ENCODE peak calls at places on chromosomes 4 and X, in six cellular contexts. One of them, this sample, is unnamed.

GRCh38 chr4:119105605-119106004 is 30.0 kb upstream of the MYOZ2 start:
- DNase-seq in uterus: no peak
- DNase-seq in ascending aorta: no peak
- DNase-seq in upper lobe of right lung: no peak
- DNase-seq in right cardiac atrium: no peak
- DNase-seq in Karpas-422: no peak
- DNase-seq in this sample: no peak

GRCh38 chrX:77788050-77788449 is 2.0 kb upstream of the ATRX start:
- DNase-seq in uterus: no peak
- DNase-seq in ascending aorta: no peak
- DNase-seq in upper lobe of right lung: no peak
- DNase-seq in right cardiac atrium: no peak
- DNase-seq in Karpas-422: no peak
- DNase-seq in this sample: no peak

GRCh38 chrX:85309717-85310116 is 65.9 kb downstream of the ZNF711 start:
- DNase-seq in uterus: no peak
- DNase-seq in ascending aorta: no peak
- DNase-seq in upper lobe of right lung: no peak
- DNase-seq in right cardiac atrium: no peak
- DNase-seq in Karpas-422: peak; percentile 53
- DNase-seq in this sample: no peak

GRCh38 chrX:103404225-103405008 is 28.1 kb downstream of the BEX3 start:
- DNase-seq in uterus: peak; percentile 56
- DNase-seq in ascending aorta: peak; percentile 87
- DNase-seq in upper lobe of right lung: peak; percentile 69
- DNase-seq in right cardiac atrium: peak; percentile 74
- DNase-seq in Karpas-422: peak; percentile 92
- DNase-seq in this sample: peak; percentile 64

GRCh38 chrX:130916636-130917422 is 13.8 kb upstream of the ENOX2 start:
- DNase-seq in uterus: peak; percentile 33
- DNase-seq in ascending aorta: no peak
- DNase-seq in upper lobe of right lung: no peak
- DNase-seq in right cardiac atrium: no peak
- DNase-seq in Karpas-422: peak; percentile 77
- DNase-seq in this sample: no peak

GRCh38 chr4:159158989-159159388 is 56.1 kb downstream of the RAPGEF2 start:
- DNase-seq in uterus: no peak
- DNase-seq in ascending aorta: no peak
- DNase-seq in upper lobe of right lung: no peak
- DNase-seq in right cardiac atrium: no peak
- DNase-seq in Karpas-422: no peak
- DNase-seq in this sample: no peak

GRCh38 chr4:139035650-139036049 is 20.1 kb downstream of the NOCT start:
- DNase-seq in uterus: no peak
- DNase-seq in ascending aorta: no peak
- DNase-seq in upper lobe of right lung: no peak
- DNase-seq in right cardiac atrium: no peak
- DNase-seq in Karpas-422: no peak
- DNase-seq in this sample: no peak

GRCh38 chrX:2252331-2253065 is 248.3 kb downstream of the DHRSX start:
- DNase-seq in uterus: no peak
- DNase-seq in ascending aorta: no peak
- DNase-seq in upper lobe of right lung: no peak
- DNase-seq in right cardiac atrium: no peak
- DNase-seq in Karpas-422: no peak
- DNase-seq in this sample: no peak

GRCh38 chr4:36273276-36273675 is 8.1 kb upstream of the DTHD1 start:
- DNase-seq in uterus: no peak
- DNase-seq in ascending aorta: no peak
- DNase-seq in upper lobe of right lung: no peak
- DNase-seq in right cardiac atrium: no peak
- DNase-seq in Karpas-422: no peak
- DNase-seq in this sample: no peak

GRCh38 chr4:89469930-89470375 is 162.4 kb upstream of the GPRIN3 start:
- DNase-seq in uterus: no peak
- DNase-seq in ascending aorta: no peak
- DNase-seq in upper lobe of right lung: no peak
- DNase-seq in right cardiac atrium: no peak
- DNase-seq in Karpas-422: no peak
- DNase-seq in this sample: no peak

GRCh38 chr4:151896880-151897279 is 136.1 kb upstream of the GATB start:
- DNase-seq in uterus: no peak
- DNase-seq in ascending aorta: no peak
- DNase-seq in upper lobe of right lung: no peak
- DNase-seq in right cardiac atrium: no peak
- DNase-seq in Karpas-422: no peak
- DNase-seq in this sample: no peak

GRCh38 chr4:86626066-86626465 is 32.0 kb downstream of the PTPN13 start:
- DNase-seq in uterus: no peak
- DNase-seq in ascending aorta: no peak
- DNase-seq in upper lobe of right lung: no peak
- DNase-seq in right cardiac atrium: no peak
- DNase-seq in Karpas-422: no peak
- DNase-seq in this sample: no peak

GRCh38 chrX:41616935-41617334 is 71.8 kb upstream of the GPR34 start:
- DNase-seq in uterus: no peak
- DNase-seq in ascending aorta: no peak
- DNase-seq in upper lobe of right lung: no peak
- DNase-seq in right cardiac atrium: no peak
- DNase-seq in Karpas-422: no peak
- DNase-seq in this sample: no peak

GRCh38 chr4:158530898-158531297 is 9.2 kb downstream of the RXFP1 start:
- DNase-seq in uterus: no peak
- DNase-seq in ascending aorta: no peak
- DNase-seq in upper lobe of right lung: no peak
- DNase-seq in right cardiac atrium: no peak
- DNase-seq in Karpas-422: no peak
- DNase-seq in this sample: no peak

GRCh38 chr4:186787536-186787935 is 63.9 kb upstream of the FAT1 start:
- DNase-seq in uterus: no peak
- DNase-seq in ascending aorta: no peak
- DNase-seq in upper lobe of right lung: no peak
- DNase-seq in right cardiac atrium: no peak
- DNase-seq in Karpas-422: no peak
- DNase-seq in this sample: no peak

GRCh38 chr4:80619070-80619674 is 283.6 kb downstream of the CFAP299 start:
- DNase-seq in uterus: no peak
- DNase-seq in ascending aorta: no peak
- DNase-seq in upper lobe of right lung: no peak
- DNase-seq in right cardiac atrium: no peak
- DNase-seq in Karpas-422: peak; percentile 40
- DNase-seq in this sample: no peak

GRCh38 chr4:87525636-87526035 is 3.5 kb downstream of the SPARCL1 start:
- DNase-seq in uterus: peak; percentile 71
- DNase-seq in ascending aorta: no peak
- DNase-seq in upper lobe of right lung: no peak
- DNase-seq in right cardiac atrium: no peak
- DNase-seq in Karpas-422: no peak
- DNase-seq in this sample: no peak

GRCh38 chr4:26307027-26307426 is 13.8 kb upstream of the RBPJ start:
- DNase-seq in uterus: no peak
- DNase-seq in ascending aorta: no peak
- DNase-seq in upper lobe of right lung: no peak
- DNase-seq in right cardiac atrium: no peak
- DNase-seq in Karpas-422: no peak
- DNase-seq in this sample: no peak

GRCh38 chr4:77072195-77072753 is 3.5 kb downstream of the CCNI start:
- DNase-seq in uterus: no peak
- DNase-seq in ascending aorta: no peak
- DNase-seq in upper lobe of right lung: no peak
- DNase-seq in right cardiac atrium: no peak
- DNase-seq in Karpas-422: no peak
- DNase-seq in this sample: no peak

GRCh38 chr4:126825083-126825482 is 807.7 kb upstream of the INTU start:
- DNase-seq in uterus: no peak
- DNase-seq in ascending aorta: no peak
- DNase-seq in upper lobe of right lung: no peak
- DNase-seq in right cardiac atrium: no peak
- DNase-seq in Karpas-422: no peak
- DNase-seq in this sample: no peak

GRCh38 chr4:151418385-151418784 is 9.4 kb downstream of the FHIP1A start:
- DNase-seq in uterus: no peak
- DNase-seq in ascending aorta: no peak
- DNase-seq in upper lobe of right lung: no peak
- DNase-seq in right cardiac atrium: no peak
- DNase-seq in Karpas-422: no peak
- DNase-seq in this sample: no peak

GRCh38 chr4:153393397-153393796 is 48.9 kb downstream of the MND1 start:
- DNase-seq in uterus: no peak
- DNase-seq in ascending aorta: peak; percentile 74
- DNase-seq in upper lobe of right lung: peak; percentile 76
- DNase-seq in right cardiac atrium: peak; percentile 53
- DNase-seq in Karpas-422: no peak
- DNase-seq in this sample: peak; percentile 72

GRCh38 chrX:9749141-9749540 is 16.5 kb downstream of the GPR143 start:
- DNase-seq in uterus: no peak
- DNase-seq in ascending aorta: no peak
- DNase-seq in upper lobe of right lung: no peak
- DNase-seq in right cardiac atrium: no peak
- DNase-seq in Karpas-422: peak; percentile 62
- DNase-seq in this sample: no peak

GRCh38 chr4:52850406-52851119 is 11.6 kb upstream of the RASL11B start:
- DNase-seq in uterus: no peak
- DNase-seq in ascending aorta: no peak
- DNase-seq in upper lobe of right lung: no peak
- DNase-seq in right cardiac atrium: no peak
- DNase-seq in Karpas-422: no peak
- DNase-seq in this sample: no peak

GRCh38 chr4:52848255-52848654 is 13.9 kb upstream of the RASL11B start:
- DNase-seq in uterus: no peak
- DNase-seq in ascending aorta: no peak
- DNase-seq in upper lobe of right lung: no peak
- DNase-seq in right cardiac atrium: no peak
- DNase-seq in Karpas-422: no peak
- DNase-seq in this sample: no peak

GRCh38 chr4:52852696-52853095 is 9.4 kb upstream of the RASL11B start:
- DNase-seq in uterus: no peak
- DNase-seq in ascending aorta: no peak
- DNase-seq in upper lobe of right lung: no peak
- DNase-seq in right cardiac atrium: no peak
- DNase-seq in Karpas-422: no peak
- DNase-seq in this sample: no peak

GRCh38 chr4:52853351-52853750 is 8.8 kb upstream of the RASL11B start:
- DNase-seq in uterus: no peak
- DNase-seq in ascending aorta: no peak
- DNase-seq in upper lobe of right lung: no peak
- DNase-seq in right cardiac atrium: no peak
- DNase-seq in Karpas-422: no peak
- DNase-seq in this sample: no peak

DNA sequence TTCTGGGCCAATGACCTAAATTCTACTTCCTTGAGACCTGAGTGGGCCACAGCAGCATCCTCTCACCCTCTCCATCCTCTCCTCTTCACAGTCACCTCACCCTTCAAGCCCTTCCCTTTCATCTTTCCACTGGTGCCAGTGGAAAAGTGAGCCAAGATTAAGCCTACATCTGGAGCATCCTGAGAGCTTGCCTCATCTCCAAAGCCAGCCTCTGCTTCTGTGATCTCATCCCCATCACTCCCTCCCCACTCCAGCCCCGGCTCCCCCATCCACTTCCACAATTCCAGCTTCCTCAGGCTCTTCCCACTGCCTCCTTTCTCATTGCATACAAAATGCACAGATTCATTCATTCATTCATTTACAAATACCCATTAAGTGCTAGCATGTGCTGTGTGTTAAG is 10.1 kb upstream of the RASL11B start:
- DNase-seq in uterus: no peak
- DNase-seq in ascending aorta: no peak
- DNase-seq in upper lobe of right lung: no peak
- DNase-seq in right cardiac atrium: no peak
- DNase-seq in Karpas-422: no peak
- DNase-seq in this sample: no peak
- H3K27ac ChIP-seq in uterus: no peak overlapping the region
- H3K27ac ChIP-seq in ascending aorta: no peak overlapping the region
- H3K27ac ChIP-seq in upper lobe of right lung: no peak overlapping the region
- H3K27ac ChIP-seq in right cardiac atrium: no peak overlapping the region
- H3K27ac ChIP-seq in Karpas-422: no peak overlapping the region
- H3K27ac ChIP-seq in this sample: no peak overlapping the region

GRCh38 chr4:95093460-95093859 is 335.7 kb downstream of the BMPR1B start:
- DNase-seq in uterus: no peak
- DNase-seq in ascending aorta: no peak
- DNase-seq in upper lobe of right lung: no peak
- DNase-seq in right cardiac atrium: no peak
- DNase-seq in Karpas-422: no peak
- DNase-seq in this sample: no peak

GRCh38 chr4:95093936-95094929 is 336.5 kb downstream of the BMPR1B start:
- DNase-seq in uterus: no peak
- DNase-seq in ascending aorta: no peak
- DNase-seq in upper lobe of right lung: no peak
- DNase-seq in right cardiac atrium: no peak
- DNase-seq in Karpas-422: no peak
- DNase-seq in this sample: no peak

GRCh38 chr4:95091272-95091671 is 333.5 kb downstream of the BMPR1B start:
- DNase-seq in uterus: no peak
- DNase-seq in ascending aorta: no peak
- DNase-seq in upper lobe of right lung: no peak
- DNase-seq in right cardiac atrium: no peak
- DNase-seq in Karpas-422: no peak
- DNase-seq in this sample: no peak

GRCh38 chr4:95092762-95093161 is 335.0 kb downstream of the BMPR1B start:
- DNase-seq in uterus: no peak
- DNase-seq in ascending aorta: no peak
- DNase-seq in upper lobe of right lung: no peak
- DNase-seq in right cardiac atrium: no peak
- DNase-seq in Karpas-422: no peak
- DNase-seq in this sample: no peak

GRCh38 chr4:95095352-95095974 is 337.7 kb downstream of the BMPR1B start:
- DNase-seq in uterus: no peak
- DNase-seq in ascending aorta: no peak
- DNase-seq in upper lobe of right lung: no peak
- DNase-seq in right cardiac atrium: no peak
- DNase-seq in Karpas-422: peak; percentile 68
- DNase-seq in this sample: no peak
- H3K27ac ChIP-seq in uterus: no peak overlapping the region
- H3K27ac ChIP-seq in ascending aorta: no peak overlapping the region
- H3K27ac ChIP-seq in upper lobe of right lung: no peak overlapping the region
- H3K27ac ChIP-seq in right cardiac atrium: no peak overlapping the region
- H3K27ac ChIP-seq in Karpas-422: no peak overlapping the region
- H3K27ac ChIP-seq in this sample: no peak overlapping the region

DNA sequence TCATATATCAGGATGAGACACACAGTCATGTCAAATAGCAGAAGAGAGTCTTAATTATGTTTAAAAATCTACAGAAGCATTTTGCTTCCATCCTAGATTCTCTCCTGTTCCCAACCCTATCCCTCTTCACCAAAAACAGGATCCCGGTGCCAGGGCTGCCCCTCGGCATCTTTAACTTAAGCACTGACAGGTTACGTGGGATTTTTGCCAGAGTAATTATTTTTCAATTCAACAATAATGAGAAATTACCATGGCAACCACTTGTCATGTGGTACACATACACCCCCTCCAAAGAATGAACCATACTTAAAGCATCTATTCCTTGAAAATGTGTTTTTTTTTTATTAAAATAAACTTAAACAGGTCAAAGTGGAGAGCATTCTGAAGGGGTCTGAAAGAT is 130.6 kb downstream of the LDB2 start:
- DNase-seq in uterus: no peak
- DNase-seq in ascending aorta: no peak
- DNase-seq in upper lobe of right lung: no peak
- DNase-seq in right cardiac atrium: no peak
- DNase-seq in Karpas-422: no peak
- DNase-seq in this sample: no peak
- H3K27ac ChIP-seq in uterus: no peak overlapping the region
- H3K27ac ChIP-seq in ascending aorta: no peak overlapping the region
- H3K27ac ChIP-seq in upper lobe of right lung: no peak overlapping the region
- H3K27ac ChIP-seq in right cardiac atrium: no peak overlapping the region
- H3K27ac ChIP-seq in Karpas-422: no peak overlapping the region
- H3K27ac ChIP-seq in this sample: no peak overlapping the region

GRCh38 chr4:183396187-183396738 is 48.2 kb upstream of the CDKN2AIP start:
- DNase-seq in uterus: no peak
- DNase-seq in ascending aorta: no peak
- DNase-seq in upper lobe of right lung: no peak
- DNase-seq in right cardiac atrium: no peak
- DNase-seq in Karpas-422: no peak
- DNase-seq in this sample: no peak
- H3K27ac ChIP-seq in uterus: no peak overlapping the region
- H3K27ac ChIP-seq in ascending aorta: no peak overlapping the region
- H3K27ac ChIP-seq in upper lobe of right lung: no peak overlapping the region
- H3K27ac ChIP-seq in right cardiac atrium: no peak overlapping the region
- H3K27ac ChIP-seq in Karpas-422: no peak overlapping the region
- H3K27ac ChIP-seq in this sample: no peak overlapping the region